ENCODE peak calls at places on chromosomes 13 and 19, in six cellular contexts. V, T, E, Z, S and Y are unnamed samples.

GRCh38 chr19:33871605-33872004 is 74.9 kb downstream of the KCTD15 start:
- DNase-seq in V (no peak), T (no peak), E (no peak), Z (no peak), S (no peak), Y (no peak)

GRCh38 chr13:59584902-59585670 is 578.6 kb downstream of the DIAPH3 start:
- DNase-seq in V (no peak), T (no peak), E (no peak), Z (no peak), S (no peak), Y (no peak)

GRCh38 chr13:61136101-61136500 is 279.5 kb downstream of the PCDH20 start:
- DNase-seq in V (no peak), T (no peak), E (no peak), Z (no peak), S (no peak), Y (no peak)

GRCh38 chr19:16076958-16077611 is 790 bp downstream of the TPM4 start:
- DNase-seq in V (peak), T (peak), E (no peak), Z (no peak), S (no peak), Y (peak)

GRCh38 chr13:98221234-98221633 is 44.2 kb upstream of the RNF113B start:
- DNase-seq in V (no peak), T (no peak), E (no peak), Z (no peak), S (no peak), Y (no peak)

GRCh38 chr19:23318143-23318542 is 67.9 kb upstream of the ZNF724 start:
- DNase-seq in V (no peak), T (no peak), E (no peak), Z (no peak), S (no peak), Y (peak)

GRCh38 chr19:5936308-5936980 is 22.4 kb downstream of the CAPS start:
- DNase-seq in V (no peak), T (no peak), E (no peak), Z (no peak), S (no peak), Y (no peak)

GRCh38 chr19:15062036-15062435 is 12.8 kb downstream of the CASP14 start:
- DNase-seq in V (no peak), T (no peak), E (no peak), Z (no peak), S (no peak), Y (no peak)

GRCh38 chr19:42411581-42412178 is 15.5 kb downstream of the LIPE start:
- DNase-seq in V (no peak), T (no peak), E (no peak), Z (no peak), S (no peak), Y (no peak)

GRCh38 chr19:42407085-42407815 is 17.2 kb upstream of the CNFN start:
- DNase-seq in V (no peak), T (no peak), E (no peak), Z (no peak), S (no peak), Y (no peak)

GRCh38 chr19:42407816-42408175 is 17.7 kb upstream of the CNFN start:
- DNase-seq in V (no peak), T (no peak), E (no peak), Z (no peak), S (no peak), Y (no peak)

GRCh38 chr19:42410371-42410770 is 16.8 kb downstream of the LIPE start:
- DNase-seq in V (no peak), T (no peak), E (no peak), Z (no peak), S (no peak), Y (no peak)

GRCh38 chr19:42409477-42409876 is 17.7 kb downstream of the LIPE start:
- DNase-seq in V (no peak), T (no peak), E (no peak), Z (no peak), S (no peak), Y (no peak)
- TF ChIP-seq MYC in V (no peak), T (no peak), E (no peak), Z (no peak), S (no peak), Y (no peak)

GRCh38 chr19:4343056-4343844 is at the start of gene MPND:
- DNase-seq in V (peak), T (peak), E (peak), Z (peak), S (peak), Y (peak)
- TF ChIP-seq CTCF in V (peak), T (peak), E (peak), Z (no peak), S (peak), Y (no peak)

GRCh38 chr13:23050126-23050525 is 130.7 kb upstream of the SGCG start:
- DNase-seq in V (no peak), T (no peak), E (no peak), Z (no peak), S (no peak), Y (no peak)
- TF ChIP-seq MAX in V (no peak), T (no peak), E (no peak), Z (no peak), S (no peak), Y (no peak)

DNA sequence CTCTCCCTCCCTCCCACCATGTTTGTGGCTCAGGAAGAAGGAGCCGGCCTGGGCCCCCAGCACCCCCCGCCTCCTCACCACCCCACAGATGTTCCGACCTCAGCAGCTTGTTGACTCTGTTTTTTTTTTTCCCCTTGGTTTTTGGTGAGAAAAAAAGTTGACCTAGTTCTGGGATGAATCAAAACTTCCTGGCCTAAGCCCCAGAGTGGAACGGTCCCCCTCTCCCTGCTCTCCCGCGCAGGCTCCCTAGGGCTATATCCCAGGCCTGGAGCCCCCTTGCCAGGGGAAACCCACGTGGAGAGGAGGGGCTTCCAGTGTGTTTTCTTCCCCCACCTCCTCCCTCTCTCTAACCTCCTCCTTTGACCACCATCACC is 4.0 kb downstream of the COL5A3 start:
- DNase-seq in V (no peak), T (no peak), E (no peak), Z (no peak), S (no peak), Y (no peak)
- TF ChIP-seq MYC in V (no peak), T (no peak), E (no peak), Z (no peak), S (no peak), Y (no peak)